ENCODE peak calls at places on chromosomes 7 and 10, in seven cellular contexts. Y is heart left ventricle, I is BJ, A is type B pancreatic cell, S is uterus, G is breast epithelium, K is cardiac muscle cell. V is an unnamed sample.
A peak's percentile ranks its signal among the peaks of the same experiment; 100 is the strongest.

GRCh38 chr10:26870766-26871165 is 10.0 kb upstream of the ABI1 start:
- DNase-seq in I (no peak), S (no peak), K (no peak), Y (no peak), A (no peak), G (no peak), V (no peak)

GRCh38 chr10:123480344-123480743 is 185.8 kb upstream of the GPR26 start:
- DNase-seq in I (no peak), Y (no peak), S (no peak), G (no peak), A (no peak), K (no peak), V (no peak)

GRCh38 chr10:42998481-42999384 is 78.1 kb upstream of the RET start:
- DNase-seq in I (no peak), K (no peak), S (no peak), G (no peak), A (no peak), Y (no peak), V (no peak)

GRCh38 chr10:11468126-11468742 is 143.2 kb downstream of the USP6NL start:
- DNase-seq in G (no peak), Y (no peak), I (no peak), K (no peak), A (no peak), S (no peak), V (no peak)

GRCh38 chr10:60526024-60526585 is 136.4 kb upstream of the ANK3 start:
- DNase-seq in S (no peak), Y (no peak), I (no peak), A (no peak), K (no peak), G (no peak), V (no peak)

GRCh38 chr10:31304261-31304970 is 14.6 kb upstream of the ZEB1 start:
- DNase-seq in I (no peak), K (peak; percentile 52), S (no peak), A (no peak), G (no peak), Y (no peak), V (no peak)

GRCh38 chr10:29256531-29256930 is 32.3 kb upstream of the LYZL1 start:
- DNase-seq in S (no peak), K (peak; percentile 35), G (no peak), Y (no peak), I (no peak), A (no peak), V (no peak)

GRCh38 chr7:114973147-114973546 is 51.3 kb downstream of the MDFIC start:
- DNase-seq in A (no peak), K (peak; percentile 77), G (no peak), I (no peak), Y (no peak), S (no peak), V (no peak)

GRCh38 chr7:65554-65953 is 126.8 kb upstream of the FAM20C start:
- DNase-seq in Y (peak; percentile 35), I (no peak), A (no peak), G (no peak), S (no peak), K (peak; percentile 59), V (no peak)

GRCh38 chr7:16891338-16891737 is 9.6 kb upstream of the AGR3 start:
- DNase-seq in G (no peak), K (peak; percentile 72), S (no peak), Y (no peak), I (no peak), A (no peak), V (no peak)

GRCh38 chr10:3867454-3868273 is 82.7 kb upstream of the KLF6 start:
- DNase-seq in G (no peak), I (no peak), A (no peak), S (no peak), Y (no peak), K (no peak), V (no peak)

GRCh38 chr7:20279979-20280378 is 50.7 kb upstream of the ITGB8 start:
- DNase-seq in Y (no peak), G (no peak), S (no peak), K (no peak), A (no peak), I (no peak), V (no peak)

GRCh38 chr7:91168766-91169518 is 95.3 kb upstream of the FZD1 start:
- DNase-seq in A (no peak), K (no peak), Y (no peak), G (no peak), S (no peak), I (no peak), V (no peak)

GRCh38 chr7:155803418-155804376 is 8.6 kb downstream of the SHH start:
- DNase-seq in I (no peak), A (no peak), S (no peak), G (no peak), Y (peak; percentile 18), K (no peak), V (no peak)

GRCh38 chr10:126749030-126749655 is 78.7 kb upstream of the C10orf90 start:
- DNase-seq in K (peak; percentile 86), G (peak; percentile 49), I (peak; percentile 5), Y (peak; percentile 66), A (peak; percentile 83), S (peak; percentile 42), V (peak; percentile 41)

GRCh38 chr7:816751-817671 is 15.3 kb upstream of the SUN1 start:
- DNase-seq in I (no peak), A (no peak), S (no peak), G (peak; percentile 53), K (peak; percentile 17), Y (peak; percentile 31), V (no peak)

DNA sequence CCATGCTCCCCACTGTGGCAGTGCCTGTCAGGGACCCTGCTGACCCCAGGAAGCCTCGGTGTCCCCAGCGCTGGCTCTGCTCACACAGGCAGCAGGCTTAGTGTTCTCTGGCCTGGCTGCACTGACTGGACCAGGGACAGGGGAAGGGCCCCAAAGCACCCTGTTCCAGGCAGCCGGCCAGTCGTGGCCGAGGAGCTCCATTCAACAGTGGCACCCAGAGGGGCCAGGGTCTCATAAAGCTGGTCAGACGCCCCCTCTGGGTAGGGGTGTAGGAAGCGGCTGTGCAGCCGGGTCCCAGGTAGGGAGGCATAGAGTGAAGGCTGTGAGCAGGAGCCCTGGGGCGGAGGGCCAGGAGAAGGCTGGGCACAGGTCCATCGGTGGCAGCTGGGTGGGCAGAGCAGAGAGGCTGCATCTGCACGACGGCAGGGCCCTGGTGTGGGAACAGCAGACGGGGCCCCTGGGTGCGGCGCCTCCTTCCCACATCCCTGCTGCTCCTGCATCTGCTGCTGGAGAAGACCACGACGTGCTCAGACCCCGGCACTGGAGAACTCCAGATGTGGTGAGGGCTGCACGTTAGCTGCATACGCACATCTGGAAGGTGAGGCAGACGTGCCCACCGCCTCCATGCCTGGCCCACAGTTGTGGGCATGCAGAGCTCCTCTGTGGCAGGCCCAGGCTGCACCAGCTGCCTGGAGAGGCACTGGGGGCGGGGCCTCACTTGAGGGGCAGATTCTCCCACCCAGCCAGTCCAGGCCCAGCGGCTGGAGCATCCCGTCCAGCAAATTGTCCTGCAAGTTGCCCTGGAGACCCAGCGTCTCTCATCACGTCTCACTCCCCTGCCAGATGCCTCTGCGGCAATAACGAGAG is 25.1 kb downstream of the MNX1 start:
- DNase-seq in K (no peak), G (no peak), A (no peak), S (no peak), I (no peak), Y (no peak), V (no peak)
- TF ChIP-seq CTCF in K (no peak), G (no peak), A (no peak), S (no peak), I (no peak), Y (no peak), V (no peak)

DNA sequence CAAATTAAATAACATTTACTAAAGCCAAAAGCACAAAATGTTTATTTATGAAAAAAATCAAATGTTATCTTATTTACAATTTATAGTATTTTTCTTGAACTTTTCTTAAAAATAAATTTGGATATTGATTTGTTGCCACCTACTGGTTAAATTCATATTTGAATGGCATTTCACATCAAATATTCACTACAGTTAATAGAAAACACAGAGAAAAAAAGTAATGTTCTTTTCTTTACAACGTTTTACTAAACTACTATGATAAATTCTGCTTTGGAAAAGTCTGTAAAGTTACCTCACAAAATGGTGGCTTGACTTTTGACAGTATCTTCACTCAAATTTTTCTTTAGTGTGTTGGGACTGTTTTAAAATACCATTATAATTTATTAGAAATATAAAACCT is 52.7 kb downstream of the SRPK2 start:
- DNase-seq in A (no peak), S (no peak), K (no peak), I (no peak), Y (no peak), G (no peak), V (no peak)
- TF ChIP-seq CTCF in A (peak; percentile 70), S (no peak), K (peak; percentile 23), I (no peak), Y (peak; percentile 30), G (peak; percentile 14), V (peak; percentile 4)

GRCh38 chr7:142835487-142835886 is 19.4 kb upstream of the EPHB6 start:
- DNase-seq in Y (no peak), I (no peak), S (no peak), K (no peak), G (no peak), A (no peak), V (no peak)
- TF ChIP-seq CTCF in Y (no peak), I (no peak), S (no peak), K (no peak), G (no peak), A (no peak), V (no peak)

GRCh38 chr10:49407552-49408137 is 11.8 kb upstream of the DRGX start:
- DNase-seq in K (peak; percentile 84), A (peak; percentile 85), Y (peak; percentile 85), S (peak; percentile 36), I (no peak), G (peak; percentile 86), V (peak; percentile 5)

GRCh38 chr10:49412571-49412970 is 16.7 kb upstream of the DRGX start:
- DNase-seq in A (no peak), G (no peak), S (no peak), Y (no peak), I (no peak), K (no peak), V (no peak)

GRCh38 chr10:49409755-49410154 is 13.9 kb upstream of the DRGX start:
- DNase-seq in G (no peak), K (no peak), Y (no peak), S (no peak), A (no peak), I (no peak), V (no peak)

GRCh38 chr10:49410365-49411074 is 14.6 kb upstream of the DRGX start:
- DNase-seq in A (no peak), Y (peak; percentile 79), S (no peak), I (no peak), K (no peak), G (no peak), V (no peak)

DNA sequence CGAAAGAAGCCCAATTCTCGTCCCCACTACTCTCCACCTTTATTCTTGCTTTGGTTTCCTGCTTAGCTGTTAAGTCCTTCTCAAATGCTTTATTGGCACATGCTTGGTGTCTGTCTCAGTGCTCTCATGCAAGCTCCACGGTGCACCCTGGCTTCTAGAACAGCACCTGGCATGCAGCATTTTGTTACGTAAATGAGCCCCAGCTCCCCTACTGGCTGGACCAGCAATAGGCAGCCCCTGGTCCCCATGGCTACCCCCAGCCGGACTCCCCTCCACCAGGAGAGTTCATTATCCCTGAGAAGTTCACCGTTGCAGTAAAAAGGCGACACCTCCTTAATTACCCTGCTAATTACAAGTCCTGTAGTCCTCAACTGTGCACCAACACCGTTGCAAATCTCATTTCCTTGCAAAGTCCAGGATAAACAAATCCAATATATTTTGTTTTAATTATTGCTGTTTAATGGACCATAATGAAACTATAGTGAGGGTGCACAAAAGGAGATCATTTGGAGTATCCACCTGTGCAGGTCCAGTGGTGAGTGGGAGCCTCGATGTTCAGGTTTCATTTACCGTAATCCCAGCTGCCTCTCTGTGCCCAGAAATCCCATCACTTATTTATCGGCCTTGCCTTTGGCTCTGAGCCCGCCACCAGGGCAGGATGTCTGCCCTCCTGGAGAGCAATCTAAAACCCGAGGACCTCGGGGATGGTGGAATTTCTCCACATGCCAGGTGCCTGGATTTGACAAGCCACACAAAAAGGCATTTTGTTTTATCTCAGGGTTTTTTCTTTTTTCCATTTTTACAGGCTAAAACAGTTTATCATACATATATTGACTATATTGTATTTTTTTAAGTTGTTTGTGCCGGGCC is 12.8 kb upstream of the DRGX start:
- DNase-seq in A (peak; percentile 50), S (no peak), I (no peak), Y (no peak), G (no peak), K (peak; percentile 12), V (no peak)
- TF ChIP-seq CTCF in A (no peak), S (no peak), I (no peak), Y (no peak), G (no peak), K (peak; percentile 30), V (peak; percentile 26)

V was measured in AG04449.